ENCODE peak calls at places on chromosomes 16 and 17, in eight cellular contexts. One of them, this sample, is unnamed.

GRCh38 chr16:68367891-68368601 is 57.2 kb downstream of the PRMT7 start:
- DNase-seq in transverse colon: no peak
- DNase-seq in HT-29: no peak
- DNase-seq in sciatic nerve: no peak
- DNase-seq in thoracic aorta: no peak
- DNase-seq in tibial artery: no peak
- DNase-seq in bronchial epithelial cell: no peak
- DNase-seq in NCI-H1092 treated with DMSO at 0.1 percent for 48 hours: no peak
- DNase-seq in this sample: no peak

GRCh38 chr16:6160871-6161270 is 1063.3 kb upstream of the EEF2KMT start:
- DNase-seq in transverse colon: no peak
- DNase-seq in HT-29: no peak
- DNase-seq in sciatic nerve: no peak
- DNase-seq in thoracic aorta: no peak
- DNase-seq in tibial artery: no peak
- DNase-seq in bronchial epithelial cell: no peak
- DNase-seq in NCI-H1092 treated with DMSO at 0.1 percent for 48 hours: no peak
- DNase-seq in this sample: no peak

GRCh38 chr17:73291260-73291801 is 20.5 kb downstream of the CDC42EP4 start:
- DNase-seq in transverse colon: peak; percentile 76
- DNase-seq in HT-29: peak; percentile 80
- DNase-seq in sciatic nerve: peak; percentile 80
- DNase-seq in thoracic aorta: peak; percentile 77
- DNase-seq in tibial artery: peak; percentile 86
- DNase-seq in bronchial epithelial cell: peak; percentile 78
- DNase-seq in NCI-H1092 treated with DMSO at 0.1 percent for 48 hours: no peak
- DNase-seq in this sample: peak; percentile 57

GRCh38 chr17:56929362-56929969 is 15.6 kb upstream of the TRIM25 start:
- DNase-seq in transverse colon: no peak
- DNase-seq in HT-29: no peak
- DNase-seq in sciatic nerve: no peak
- DNase-seq in thoracic aorta: no peak
- DNase-seq in tibial artery: no peak
- DNase-seq in bronchial epithelial cell: no peak
- DNase-seq in NCI-H1092 treated with DMSO at 0.1 percent for 48 hours: no peak
- DNase-seq in this sample: no peak

GRCh38 chr17:36089888-36090836 is at the start of gene CCL3:
- DNase-seq in transverse colon: peak; percentile 26
- DNase-seq in HT-29: no peak
- DNase-seq in sciatic nerve: peak; percentile 65
- DNase-seq in thoracic aorta: no peak
- DNase-seq in tibial artery: no peak
- DNase-seq in bronchial epithelial cell: no peak
- DNase-seq in NCI-H1092 treated with DMSO at 0.1 percent for 48 hours: no peak
- DNase-seq in this sample: no peak

GRCh38 chr17:13114601-13115024 is 96.8 kb upstream of the ELAC2 start:
- DNase-seq in transverse colon: no peak
- DNase-seq in HT-29: peak; percentile 28
- DNase-seq in sciatic nerve: no peak
- DNase-seq in thoracic aorta: no peak
- DNase-seq in tibial artery: no peak
- DNase-seq in bronchial epithelial cell: no peak
- DNase-seq in NCI-H1092 treated with DMSO at 0.1 percent for 48 hours: peak; percentile 51
- DNase-seq in this sample: peak; percentile 10

GRCh38 chr17:46125831-46126230 is 67.4 kb downstream of the KANSL1 start:
- DNase-seq in transverse colon: no peak
- DNase-seq in HT-29: no peak
- DNase-seq in sciatic nerve: no peak
- DNase-seq in thoracic aorta: no peak
- DNase-seq in tibial artery: no peak
- DNase-seq in bronchial epithelial cell: peak; percentile 21
- DNase-seq in NCI-H1092 treated with DMSO at 0.1 percent for 48 hours: no peak
- DNase-seq in this sample: no peak

GRCh38 chr17:68178831-68179230 is 69.0 kb upstream of the AMZ2 start:
- DNase-seq in transverse colon: no peak
- DNase-seq in HT-29: no peak
- DNase-seq in sciatic nerve: no peak
- DNase-seq in thoracic aorta: no peak
- DNase-seq in tibial artery: no peak
- DNase-seq in bronchial epithelial cell: no peak
- DNase-seq in NCI-H1092 treated with DMSO at 0.1 percent for 48 hours: no peak
- DNase-seq in this sample: no peak

GRCh38 chr16:75074415-75074793 is 42.2 kb downstream of the LDHD start:
- DNase-seq in transverse colon: no peak
- DNase-seq in HT-29: no peak
- DNase-seq in sciatic nerve: no peak
- DNase-seq in thoracic aorta: no peak
- DNase-seq in tibial artery: no peak
- DNase-seq in bronchial epithelial cell: no peak
- DNase-seq in NCI-H1092 treated with DMSO at 0.1 percent for 48 hours: no peak
- DNase-seq in this sample: no peak

GRCh38 chr17:8192070-8192815 is 2.3 kb upstream of the BORCS6 start:
- DNase-seq in transverse colon: peak; percentile 85
- DNase-seq in HT-29: peak; percentile 88
- DNase-seq in sciatic nerve: peak; percentile 89
- DNase-seq in thoracic aorta: peak; percentile 82
- DNase-seq in tibial artery: peak; percentile 93
- DNase-seq in bronchial epithelial cell: peak; percentile 92
- DNase-seq in NCI-H1092 treated with DMSO at 0.1 percent for 48 hours: peak; percentile 18
- DNase-seq in this sample: peak; percentile 92

GRCh38 chr17:47295037-47295873 is 28.5 kb upstream of the EFCAB13 start:
- DNase-seq in transverse colon: no peak
- DNase-seq in HT-29: no peak
- DNase-seq in sciatic nerve: peak; percentile 77
- DNase-seq in thoracic aorta: no peak
- DNase-seq in tibial artery: no peak
- DNase-seq in bronchial epithelial cell: no peak
- DNase-seq in NCI-H1092 treated with DMSO at 0.1 percent for 48 hours: no peak
- DNase-seq in this sample: no peak

GRCh38 chr17:82871056-82871775 is 31.4 kb upstream of the ZNF750 start:
- DNase-seq in transverse colon: no peak
- DNase-seq in HT-29: no peak
- DNase-seq in sciatic nerve: no peak
- DNase-seq in thoracic aorta: no peak
- DNase-seq in tibial artery: no peak
- DNase-seq in bronchial epithelial cell: peak; percentile 45
- DNase-seq in NCI-H1092 treated with DMSO at 0.1 percent for 48 hours: no peak
- DNase-seq in this sample: peak; percentile 46

GRCh38 chr17:58637011-58637570 is 54.8 kb downstream of the TEX14 start:
- DNase-seq in transverse colon: no peak
- DNase-seq in HT-29: no peak
- DNase-seq in sciatic nerve: no peak
- DNase-seq in thoracic aorta: no peak
- DNase-seq in tibial artery: no peak
- DNase-seq in bronchial epithelial cell: no peak
- DNase-seq in NCI-H1092 treated with DMSO at 0.1 percent for 48 hours: no peak
- DNase-seq in this sample: no peak

GRCh38 chr17:42783062-42783777 is 2.8 kb downstream of the WNK4 start:
- DNase-seq in transverse colon: no peak
- DNase-seq in HT-29: no peak
- DNase-seq in sciatic nerve: no peak
- DNase-seq in thoracic aorta: no peak
- DNase-seq in tibial artery: no peak
- DNase-seq in bronchial epithelial cell: peak; percentile 89
- DNase-seq in NCI-H1092 treated with DMSO at 0.1 percent for 48 hours: no peak
- DNase-seq in this sample: no peak

GRCh38 chr16:23607740-23608139 is 11.6 kb upstream of the NDUFAB1 start:
- DNase-seq in transverse colon: no peak
- DNase-seq in HT-29: no peak
- DNase-seq in sciatic nerve: no peak
- DNase-seq in thoracic aorta: no peak
- DNase-seq in tibial artery: no peak
- DNase-seq in bronchial epithelial cell: peak; percentile 52
- DNase-seq in NCI-H1092 treated with DMSO at 0.1 percent for 48 hours: no peak
- DNase-seq in this sample: no peak

GRCh38 chr17:28173071-28173561 is 130.6 kb downstream of the NLK start:
- DNase-seq in transverse colon: no peak
- DNase-seq in HT-29: no peak
- DNase-seq in sciatic nerve: no peak
- DNase-seq in thoracic aorta: no peak
- DNase-seq in tibial artery: no peak
- DNase-seq in bronchial epithelial cell: no peak
- DNase-seq in NCI-H1092 treated with DMSO at 0.1 percent for 48 hours: no peak
- DNase-seq in this sample: no peak

GRCh38 chr17:42832934-42833770 is at the start of gene PSME3:
- DNase-seq in transverse colon: peak; percentile 93
- DNase-seq in HT-29: peak; percentile 88
- DNase-seq in sciatic nerve: peak; percentile 94
- DNase-seq in thoracic aorta: peak; percentile 71
- DNase-seq in tibial artery: peak; percentile 87
- DNase-seq in bronchial epithelial cell: peak; percentile 79
- DNase-seq in NCI-H1092 treated with DMSO at 0.1 percent for 48 hours: peak; percentile 89
- DNase-seq in this sample: peak; percentile 92

GRCh38 chr17:3890082-3890892 is 2.6 kb downstream of the CAMKK1 start:
- DNase-seq in transverse colon: peak; percentile 69
- DNase-seq in HT-29: peak; percentile 22
- DNase-seq in sciatic nerve: peak; percentile 76
- DNase-seq in thoracic aorta: peak; percentile 73
- DNase-seq in tibial artery: peak; percentile 82
- DNase-seq in bronchial epithelial cell: peak; percentile 82
- DNase-seq in NCI-H1092 treated with DMSO at 0.1 percent for 48 hours: peak; percentile 76
- DNase-seq in this sample: peak; percentile 62

GRCh38 chr17:43880420-43880991 is 26.8 kb downstream of the MPP2 start:
- DNase-seq in transverse colon: peak; percentile 66
- DNase-seq in HT-29: peak; percentile 70
- DNase-seq in sciatic nerve: peak; percentile 61
- DNase-seq in thoracic aorta: no peak
- DNase-seq in tibial artery: no peak
- DNase-seq in bronchial epithelial cell: peak; percentile 20
- DNase-seq in NCI-H1092 treated with DMSO at 0.1 percent for 48 hours: peak; percentile 4
- DNase-seq in this sample: no peak

GRCh38 chr16:85724936-85725335 is 26.0 kb downstream of the C16orf74 start:
- DNase-seq in transverse colon: no peak
- DNase-seq in HT-29: no peak
- DNase-seq in sciatic nerve: no peak
- DNase-seq in thoracic aorta: no peak
- DNase-seq in tibial artery: no peak
- DNase-seq in bronchial epithelial cell: no peak
- DNase-seq in NCI-H1092 treated with DMSO at 0.1 percent for 48 hours: peak; percentile 12
- DNase-seq in this sample: no peak

GRCh38 chr16:67451704-67452435 is 20.9 kb downstream of the HSD11B2 start:
- DNase-seq in transverse colon: peak; percentile 57
- DNase-seq in HT-29: peak; percentile 39
- DNase-seq in sciatic nerve: no peak
- DNase-seq in thoracic aorta: no peak
- DNase-seq in tibial artery: no peak
- DNase-seq in bronchial epithelial cell: no peak
- DNase-seq in NCI-H1092 treated with DMSO at 0.1 percent for 48 hours: no peak
- DNase-seq in this sample: no peak

GRCh38 chr16:16063685-16064084 is 114.3 kb downstream of the ABCC1 start:
- DNase-seq in transverse colon: no peak
- DNase-seq in HT-29: no peak
- DNase-seq in sciatic nerve: no peak
- DNase-seq in thoracic aorta: no peak
- DNase-seq in tibial artery: no peak
- DNase-seq in bronchial epithelial cell: no peak
- DNase-seq in NCI-H1092 treated with DMSO at 0.1 percent for 48 hours: no peak
- DNase-seq in this sample: no peak

GRCh38 chr17:38571833-38572274 is 33.9 kb downstream of the SRCIN1 start:
- DNase-seq in transverse colon: no peak
- DNase-seq in HT-29: no peak
- DNase-seq in sciatic nerve: no peak
- DNase-seq in thoracic aorta: no peak
- DNase-seq in tibial artery: no peak
- DNase-seq in bronchial epithelial cell: no peak
- DNase-seq in NCI-H1092 treated with DMSO at 0.1 percent for 48 hours: peak; percentile 26
- DNase-seq in this sample: no peak

GRCh38 chr16:67541391-67542263 is 13.0 kb downstream of the RIPOR1 start:
- DNase-seq in transverse colon: peak; percentile 5
- DNase-seq in HT-29: no peak
- DNase-seq in sciatic nerve: no peak
- DNase-seq in thoracic aorta: no peak
- DNase-seq in tibial artery: no peak
- DNase-seq in bronchial epithelial cell: peak; percentile 47
- DNase-seq in NCI-H1092 treated with DMSO at 0.1 percent for 48 hours: peak; percentile 57
- DNase-seq in this sample: peak; percentile 50

GRCh38 chr17:31171711-31172110 is 76.9 kb downstream of the NF1 start:
- DNase-seq in transverse colon: no peak
- DNase-seq in HT-29: no peak
- DNase-seq in sciatic nerve: no peak
- DNase-seq in thoracic aorta: no peak
- DNase-seq in tibial artery: no peak
- DNase-seq in bronchial epithelial cell: no peak
- DNase-seq in NCI-H1092 treated with DMSO at 0.1 percent for 48 hours: no peak
- DNase-seq in this sample: no peak

GRCh38 chr16:50812046-50812445 is 70.2 kb downstream of the CYLD start:
- DNase-seq in transverse colon: no peak
- DNase-seq in HT-29: no peak
- DNase-seq in sciatic nerve: no peak
- DNase-seq in thoracic aorta: no peak
- DNase-seq in tibial artery: no peak
- DNase-seq in bronchial epithelial cell: no peak
- DNase-seq in NCI-H1092 treated with DMSO at 0.1 percent for 48 hours: no peak
- DNase-seq in this sample: no peak

GRCh38 chr17:28228109-28228840 is 90.7 kb upstream of the TMEM97 start:
- DNase-seq in transverse colon: no peak
- DNase-seq in HT-29: no peak
- DNase-seq in sciatic nerve: no peak
- DNase-seq in thoracic aorta: no peak
- DNase-seq in tibial artery: no peak
- DNase-seq in bronchial epithelial cell: no peak
- DNase-seq in NCI-H1092 treated with DMSO at 0.1 percent for 48 hours: no peak
- DNase-seq in this sample: no peak

GRCh38 chr16:50603206-50604064 is 55.2 kb downstream of the NKD1 start:
- DNase-seq in transverse colon: peak; percentile 33
- DNase-seq in HT-29: no peak
- DNase-seq in sciatic nerve: no peak
- DNase-seq in thoracic aorta: peak; percentile 25
- DNase-seq in tibial artery: peak; percentile 65
- DNase-seq in bronchial epithelial cell: no peak
- DNase-seq in NCI-H1092 treated with DMSO at 0.1 percent for 48 hours: no peak
- DNase-seq in this sample: no peak

GRCh38 chr17:512311-512710 is 159.7 kb upstream of the RPH3AL start:
- DNase-seq in transverse colon: no peak
- DNase-seq in HT-29: no peak
- DNase-seq in sciatic nerve: no peak
- DNase-seq in thoracic aorta: no peak
- DNase-seq in tibial artery: no peak
- DNase-seq in bronchial epithelial cell: no peak
- DNase-seq in NCI-H1092 treated with DMSO at 0.1 percent for 48 hours: no peak
- DNase-seq in this sample: no peak

GRCh38 chr17:32497431-32498205 is 10.8 kb downstream of the CDK5R1 start:
- DNase-seq in transverse colon: no peak
- DNase-seq in HT-29: no peak
- DNase-seq in sciatic nerve: no peak
- DNase-seq in thoracic aorta: no peak
- DNase-seq in tibial artery: no peak
- DNase-seq in bronchial epithelial cell: peak; percentile 10
- DNase-seq in NCI-H1092 treated with DMSO at 0.1 percent for 48 hours: no peak
- DNase-seq in this sample: no peak

GRCh38 chr17:36142230-36142629 is 34.2 kb downstream of the TBC1D3B start:
- DNase-seq in transverse colon: peak; percentile 34
- DNase-seq in HT-29: no peak
- DNase-seq in sciatic nerve: no peak
- DNase-seq in thoracic aorta: no peak
- DNase-seq in tibial artery: no peak
- DNase-seq in bronchial epithelial cell: no peak
- DNase-seq in NCI-H1092 treated with DMSO at 0.1 percent for 48 hours: no peak
- DNase-seq in this sample: no peak

GRCh38 chr17:42163113-42163512 is 8.3 kb upstream of the RAB5C start:
- DNase-seq in transverse colon: peak; percentile 27
- DNase-seq in HT-29: peak; percentile 39
- DNase-seq in sciatic nerve: no peak
- DNase-seq in thoracic aorta: no peak
- DNase-seq in tibial artery: no peak
- DNase-seq in bronchial epithelial cell: no peak
- DNase-seq in NCI-H1092 treated with DMSO at 0.1 percent for 48 hours: no peak
- DNase-seq in this sample: no peak

GRCh38 chr16:1159973-1160772 is 7.3 kb downstream of the CACNA1H start:
- DNase-seq in transverse colon: peak; percentile 26
- DNase-seq in HT-29: no peak
- DNase-seq in sciatic nerve: no peak
- DNase-seq in thoracic aorta: no peak
- DNase-seq in tibial artery: peak; percentile 51
- DNase-seq in bronchial epithelial cell: peak; percentile 4
- DNase-seq in NCI-H1092 treated with DMSO at 0.1 percent for 48 hours: peak; percentile 64
- DNase-seq in this sample: peak; percentile 77

GRCh38 chr17:16430650-16431049 is 15.3 kb downstream of the TRPV2 start:
- DNase-seq in transverse colon: no peak
- DNase-seq in HT-29: no peak
- DNase-seq in sciatic nerve: no peak
- DNase-seq in thoracic aorta: no peak
- DNase-seq in tibial artery: no peak
- DNase-seq in bronchial epithelial cell: no peak
- DNase-seq in NCI-H1092 treated with DMSO at 0.1 percent for 48 hours: no peak
- DNase-seq in this sample: no peak